ENCODE peak calls at places on chromosomes 13 and 19, in nine cellular contexts. E, W, M, Z, V, K, N, L and F are unnamed samples.

GRCh38 chr13:36328821-36329220 is 17.4 kb downstream of the SPART start:
- DNase-seq in V (no peak), N (no peak), Z (no peak), M (no peak), E (no peak), K (no peak), W (no peak), L (no peak), F (no peak)

GRCh38 chr13:105170438-105170837 is 1365.0 kb downstream of the EFNB2 start:
- DNase-seq in W (no peak), L (no peak), V (no peak), E (no peak), N (no peak), K (no peak), Z (no peak), M (no peak), F (no peak)

GRCh38 chr19:1069009-1069779 is 2.2 kb downstream of the ARHGAP45 start:
- DNase-seq in M (no peak), N (peak), L (no peak), V (no peak), W (peak), K (no peak), Z (no peak), E (no peak), F (peak)

GRCh38 chr13:95644611-95645052 is at the start of gene DZIP1:
- DNase-seq in E (peak), W (no peak), V (peak), M (peak), Z (peak), N (no peak), K (no peak), L (peak), F (peak)

GRCh38 chr19:18021121-18021755 is 13.3 kb downstream of the ARRDC2 start:
- DNase-seq in W (peak), V (peak), E (peak), K (no peak), Z (peak), M (peak), L (peak), N (peak), F (peak)

GRCh38 chr19:47239610-47240296 is 8.8 kb upstream of the BBC3 start:
- DNase-seq in L (no peak), V (peak), M (peak), Z (no peak), N (peak), K (no peak), E (peak), W (peak), F (peak)

GRCh38 chr13:110363009-110363408 is 55.9 kb downstream of the COL4A2 start:
- DNase-seq in Z (no peak), L (no peak), N (no peak), M (no peak), V (no peak), K (no peak), W (no peak), E (peak), F (no peak)

GRCh38 chr13:56864451-56864850 is 276.3 kb upstream of the PRR20A start:
- DNase-seq in K (no peak), L (no peak), W (no peak), V (no peak), N (no peak), M (no peak), Z (no peak), E (no peak), F (no peak)

GRCh38 chr19:18470153-18470552 is 32.2 kb upstream of the ISYNA1 start:
- DNase-seq in K (no peak), W (no peak), Z (no peak), L (no peak), N (no peak), M (peak), V (no peak), E (peak), F (no peak)

GRCh38 chr19:56377105-56377924 is 16.0 kb downstream of the ZNF582 start:
- DNase-seq in V (no peak), Z (no peak), N (no peak), K (no peak), M (no peak), W (no peak), L (no peak), E (no peak), F (no peak)

GRCh38 chr13:41934994-41935393 is 25.9 kb downstream of the VWA8 start:
- DNase-seq in N (no peak), V (no peak), Z (no peak), W (no peak), E (no peak), K (no peak), L (no peak), M (no peak), F (no peak)

GRCh38 chr13:54018485-54018884 is 989.9 kb downstream of the OLFM4 start:
- DNase-seq in E (peak), Z (no peak), M (no peak), W (no peak), K (no peak), V (no peak), N (no peak), L (no peak), F (no peak)

GRCh38 chr19:54653181-54653809 is 9.5 kb upstream of the LILRB4 start:
- DNase-seq in E (no peak), Z (no peak), K (no peak), W (no peak), L (no peak), M (peak), V (peak), N (no peak), F (no peak)

GRCh38 chr13:31947506-31947905 is 84.1 kb upstream of the FRY start:
- DNase-seq in L (no peak), K (no peak), N (no peak), M (peak), W (no peak), E (no peak), V (no peak), Z (no peak), F (no peak)

GRCh38 chr19:15623711-15624318 is 8.8 kb downstream of the CYP4F8 start:
- DNase-seq in N (no peak), L (no peak), M (no peak), K (no peak), W (no peak), E (peak), Z (no peak), V (no peak), F (no peak)

GRCh38 chr19:42512743-42513304 is 15.5 kb downstream of the CEACAM1 start:
- DNase-seq in M (no peak), E (no peak), Z (peak), L (no peak), K (no peak), W (no peak), N (no peak), V (no peak), F (no peak)